ENCODE peak calls at places on chromosomes 11 and 22, in five cellular contexts. N, E, W, U and C are unnamed samples.

GRCh38 chr11:92552942-92553341 is 328.3 kb downstream of the FAT3 start:
- DNase-seq in E (peak), U (no peak), W (no peak), N (no peak), C (no peak)

GRCh38 chr11:118953265-118953664 is 2.8 kb upstream of the UPK2 start:
- DNase-seq in E (no peak), U (peak), N (peak), W (peak), C (no peak)

GRCh38 chr11:97702948-97703347 is 1313.1 kb downstream of the JRKL start:
- DNase-seq in W (no peak), N (no peak), E (no peak), U (no peak), C (no peak)

GRCh38 chr11:45501980-45502545 is 163.4 kb downstream of the CHST1 start:
- DNase-seq in N (no peak), E (no peak), W (no peak), U (no peak), C (no peak)

GRCh38 chr11:66548041-66548440 is 1.3 kb downstream of the ACTN3 start:
- DNase-seq in U (no peak), E (no peak), N (no peak), W (no peak), C (no peak)

GRCh38 chr11:63226488-63227114 is 16.8 kb downstream of the SLC22A25 start:
- DNase-seq in E (peak), U (no peak), W (no peak), N (no peak), C (no peak)

GRCh38 chr11:132187814-132188213 is 817.4 kb downstream of the NTM start:
- DNase-seq in E (no peak), N (no peak), W (no peak), U (no peak), C (no peak)

GRCh38 chr22:44363214-44363979 is 50.6 kb upstream of the SHISAL1 start:
- DNase-seq in U (no peak), N (no peak), W (no peak), E (peak), C (no peak)

GRCh38 chr11:69240332-69241074 is 53.5 kb upstream of the MYEOV start:
- DNase-seq in N (no peak), E (no peak), W (no peak), U (no peak), C (no peak)

GRCh38 chr11:96237759-96238158 is 105.2 kb downstream of the MAML2 start:
- DNase-seq in N (no peak), E (peak), U (no peak), W (no peak), C (no peak)

GRCh38 chr11:96235725-96236124 is 107.3 kb downstream of the MAML2 start:
- DNase-seq in E (no peak), N (no peak), U (no peak), W (no peak), C (no peak)

GRCh38 chr11:96242191-96242845 is 100.7 kb downstream of the MAML2 start:
- DNase-seq in U (no peak), N (no peak), E (no peak), W (no peak), C (no peak)

GRCh38 chr11:96241351-96241841 is 101.6 kb downstream of the MAML2 start:
- DNase-seq in E (peak), W (no peak), U (no peak), N (no peak), C (no peak)

GRCh38 chr11:96238563-96239166 is 104.3 kb downstream of the MAML2 start:
- DNase-seq in E (no peak), N (no peak), W (no peak), U (no peak), C (no peak)
- TF ChIP-seq SUZ12 in E (no peak), N (no peak), W (no peak), U (no peak), C (no peak)

DNA sequence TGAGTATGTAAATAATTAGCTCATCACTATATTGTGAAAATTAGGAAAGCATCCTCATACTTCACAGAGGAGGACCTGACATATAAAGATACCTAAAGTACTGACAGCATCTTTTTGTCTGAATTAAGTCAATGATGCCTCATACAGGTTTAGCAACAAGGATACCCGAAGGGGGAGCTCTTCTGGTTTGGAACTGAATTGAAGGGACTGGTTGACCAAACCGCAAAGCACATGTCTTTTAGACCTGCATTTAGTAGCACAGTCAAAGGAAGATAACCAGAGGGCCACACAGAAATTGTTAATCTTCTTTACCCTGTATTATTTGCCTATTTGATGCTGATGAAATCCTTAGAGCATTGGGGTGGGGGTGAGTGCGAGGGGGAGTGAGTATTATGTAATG is 12.9 kb upstream of the WT1 start:
- DNase-seq in E (peak), N (no peak), U (no peak), W (peak), C (peak)
- TF ChIP-seq SUZ12 in E (no peak), N (no peak), U (no peak), W (no peak), C (no peak)

DNA sequence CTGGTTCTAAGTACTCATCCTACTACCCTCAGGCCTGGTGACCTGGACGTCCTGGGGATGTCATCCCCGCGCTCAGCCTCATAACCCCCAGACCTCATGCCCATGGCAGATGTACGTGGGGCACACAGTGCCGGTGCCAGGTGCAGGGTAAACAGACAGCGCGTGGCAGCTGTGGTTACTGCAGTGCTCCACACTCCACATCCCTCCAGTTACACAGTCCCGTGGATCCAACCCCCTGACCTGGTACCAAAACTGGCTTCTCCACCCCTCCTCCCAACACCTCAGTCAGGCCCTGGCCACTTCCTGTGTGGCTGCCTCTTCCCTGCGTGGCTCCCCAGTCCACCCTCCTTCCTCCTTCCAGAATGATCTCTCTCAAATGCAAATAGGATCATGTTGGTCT is 95.2 kb downstream of the DSCAML1 start:
- DNase-seq in W (no peak), E (no peak), U (no peak), N (no peak), C (no peak)
- TF ChIP-seq SUZ12 in W (no peak), E (no peak), U (no peak), N (no peak), C (no peak)

DNA sequence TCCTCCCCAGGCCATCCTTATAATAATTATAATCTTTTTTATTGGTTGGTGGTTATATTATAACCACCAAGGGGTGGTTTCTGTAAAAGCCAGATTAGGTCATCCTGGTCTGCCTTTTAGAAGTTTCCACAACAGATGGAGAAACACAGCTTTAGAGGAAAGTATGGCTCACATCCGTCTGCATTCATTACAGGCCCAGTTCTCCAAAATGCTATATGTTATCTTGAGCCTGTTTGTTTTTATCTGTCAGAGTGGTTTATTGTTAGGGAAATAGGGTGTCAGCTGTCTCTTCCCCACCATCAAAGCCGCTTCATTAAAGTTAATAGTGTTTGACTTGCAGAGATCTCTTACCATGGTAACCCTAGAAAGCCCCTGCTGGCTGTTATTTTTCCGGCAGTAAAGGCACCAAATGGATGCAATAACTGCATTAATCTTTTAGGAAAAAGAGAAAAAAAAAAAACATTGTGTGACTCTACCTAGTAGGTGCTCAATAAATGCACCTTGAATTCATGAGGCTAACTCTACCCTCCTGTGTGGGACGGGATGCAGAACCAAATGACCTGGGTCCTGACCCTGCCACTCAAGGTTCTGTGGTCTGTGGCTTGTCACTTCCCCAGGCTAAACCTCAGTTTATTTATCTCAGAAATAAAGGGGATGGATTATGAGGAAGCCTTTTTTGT is 118.4 kb downstream of the WT1 start:
- DNase-seq in U (no peak), N (no peak), W (peak), E (no peak), C (no peak)
- TF ChIP-seq SUZ12 in U (no peak), N (no peak), W (no peak), E (no peak), C (no peak)

GRCh38 chr11:120642196-120642894 is 130.8 kb downstream of the GRIK4 start:
- DNase-seq in W (no peak), E (no peak), N (no peak), U (no peak), C (no peak)
- TF ChIP-seq SUZ12 in W (no peak), E (no peak), N (no peak), U (no peak), C (no peak)

GRCh38 chr11:109960831-109961230 is 132.4 kb upstream of the ZC3H12C start:
- DNase-seq in E (no peak), N (peak), U (no peak), W (no peak), C (no peak)
- TF ChIP-seq SUZ12 in E (no peak), N (no peak), U (no peak), W (no peak), C (no peak)